ENCODE peak calls at places on chromosome 7, in seven cellular contexts. A is foreskin fibroblast, J is choroid plexus epithelial cell, W is astrocyte, X is brain microvascular endothelial cell, D is psoas muscle, M is body of pancreas. V is an unnamed sample.

GRCh38 chr7:87506243-87507180 is 31.0 kb upstream of the ABCB4 start:
- DNase-seq in X (no peak), W (peak; percentile 22), M (no peak), D (no peak), J (peak; percentile 54), A (peak; percentile 43), V (no peak)

GRCh38 chr7:87797798-87798403 is 78.3 kb downstream of the SLC25A40 start:
- DNase-seq in A (peak; percentile 58), J (peak; percentile 76), M (no peak), D (no peak), X (peak; percentile 40), W (peak; percentile 25), V (no peak)

GRCh38 chr7:47873767-47874166 is 74.5 kb downstream of the PKD1L1 start:
- DNase-seq in X (peak; percentile 78), A (peak; percentile 6), W (peak; percentile 48), D (no peak), J (no peak), M (no peak), V (no peak)

GRCh38 chr7:26265061-26265460 is 26.6 kb upstream of the SNX10 start:
- DNase-seq in A (no peak), X (no peak), W (no peak), M (no peak), J (no peak), D (no peak), V (no peak)

GRCh38 chr7:27156508-27156898 is at the start of gene HOXA7:
- DNase-seq in D (peak; percentile 82), X (no peak), W (no peak), J (no peak), A (peak; percentile 88), M (peak; percentile 11), V (peak; percentile 73)

GRCh38 chr7:124033807-124034753 is 1.2 kb upstream of the TMEM229A start:
- DNase-seq in D (no peak), J (no peak), X (no peak), W (no peak), M (no peak), A (no peak), V (no peak)

GRCh38 chr7:28808786-28809533 is 149.2 kb downstream of the TRIL start:
- DNase-seq in J (peak; percentile 26), D (no peak), M (no peak), A (peak; percentile 64), X (no peak), W (peak; percentile 27), V (peak; percentile 66)

GRCh38 chr7:69912141-69912540 is 313.9 kb downstream of the AUTS2 start:
- DNase-seq in W (no peak), X (no peak), J (no peak), A (no peak), D (no peak), M (no peak), V (no peak)

GRCh38 chr7:2614646-2615330 is 17.0 kb upstream of the TTYH3 start:
- DNase-seq in X (no peak), W (no peak), A (peak; percentile 41), D (no peak), J (no peak), M (no peak), V (no peak)
- H3K4me3 ChIP-seq in X (no peak overlapping the region), W (peak overlapping the region; percentile 1), A (peak overlapping the region; percentile 32), D (peak overlapping the region; percentile 37), J (no peak overlapping the region), M (no peak overlapping the region), V (no peak overlapping the region)

GRCh38 chr7:54355842-54356241 is 186.3 kb upstream of the VSTM2A start:
- DNase-seq in X (no peak), A (no peak), M (no peak), D (no peak), J (no peak), W (no peak), V (no peak)

GRCh38 chr7:54349259-54349658 is 192.9 kb upstream of the VSTM2A start:
- DNase-seq in M (no peak), X (no peak), A (peak; percentile 94), J (peak; percentile 1), W (peak; percentile 1), D (no peak), V (no peak)

GRCh38 chr7:54354436-54354835 is 187.7 kb upstream of the VSTM2A start:
- DNase-seq in M (no peak), X (no peak), W (no peak), D (no peak), J (no peak), A (no peak), V (no peak)
- H3K4me3 ChIP-seq in M (no peak overlapping the region), X (no peak overlapping the region), W (no peak overlapping the region), D (no peak overlapping the region), J (no peak overlapping the region), A (no peak overlapping the region), V (no peak overlapping the region)

GRCh38 chr7:150382123-150382843 is 3.2 kb downstream of the ZNF775 start:
- DNase-seq in D (no peak), W (no peak), A (no peak), J (no peak), M (no peak), X (no peak), V (peak; percentile 47)

GRCh38 chr7:150385240-150385830 is 6.2 kb downstream of the ZNF775 start:
- DNase-seq in J (no peak), M (no peak), W (no peak), A (no peak), D (no peak), X (no peak), V (peak; percentile 13)

GRCh38 chr7:150382844-150383225 is 3.7 kb downstream of the ZNF775 start:
- DNase-seq in J (no peak), W (no peak), A (peak; percentile 36), M (no peak), X (no peak), D (no peak), V (no peak)

GRCh38 chr7:150383710-150384397 is 4.7 kb downstream of the ZNF775 start:
- DNase-seq in A (no peak), X (no peak), W (no peak), J (no peak), M (no peak), D (no peak), V (peak; percentile 58)

DNA sequence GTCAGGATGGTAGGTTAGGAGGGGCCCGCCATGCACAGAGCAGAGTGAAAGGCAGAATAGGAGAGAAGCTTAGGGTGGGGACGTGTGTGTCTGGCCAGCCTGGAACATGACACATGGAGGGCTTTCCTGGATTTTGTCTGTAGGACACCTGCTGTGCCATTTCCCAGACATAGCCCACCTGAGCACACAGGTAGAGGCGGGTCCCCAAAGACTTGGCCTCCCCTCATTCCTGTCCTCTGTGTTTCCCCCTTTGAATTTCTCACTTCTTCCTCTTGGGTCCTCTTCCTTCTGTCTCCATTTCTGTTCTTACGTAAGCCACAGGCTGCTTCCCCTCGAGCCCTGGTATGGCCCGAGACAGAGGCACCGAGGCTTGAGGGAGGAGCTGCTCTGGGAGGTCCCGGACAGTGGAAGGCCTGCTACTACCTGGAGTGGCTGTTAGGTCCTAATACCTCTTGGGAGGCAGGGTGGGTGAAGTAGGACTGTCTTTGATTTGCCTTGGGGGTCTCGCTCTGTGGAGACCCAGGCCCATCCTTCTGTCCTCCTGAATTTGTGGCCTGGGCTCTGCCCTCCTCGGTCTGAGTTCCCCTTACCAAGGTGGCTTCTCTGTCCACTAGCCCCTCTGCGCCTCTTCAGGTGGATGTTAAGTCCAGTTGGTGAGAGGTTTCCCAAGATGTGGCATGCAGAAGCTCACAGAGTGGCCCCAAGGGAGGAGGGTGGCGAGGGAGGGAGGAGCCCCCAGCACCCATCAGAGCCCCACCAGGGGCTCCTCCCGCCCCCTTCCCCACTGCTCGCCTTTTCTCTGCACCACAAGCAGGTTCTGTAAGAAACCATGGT is 5.5 kb downstream of the ZNF775 start:
- DNase-seq in D (no peak), W (no peak), A (no peak), J (no peak), X (no peak), M (no peak), V (peak; percentile 59)
- H3K4me3 ChIP-seq in D (no peak overlapping the region), W (no peak overlapping the region), A (no peak overlapping the region), J (no peak overlapping the region), X (no peak overlapping the region), M (no peak overlapping the region), V (no peak overlapping the region)

GRCh38 chr7:54757711-54758110 is 1.3 kb downstream of the SEC61G start:
- DNase-seq in W (no peak), A (no peak), J (no peak), M (no peak), D (no peak), X (no peak), V (no peak)
- H3K4me3 ChIP-seq in W (peak overlapping the region; percentile 99), A (peak overlapping the region; percentile 88), J (peak overlapping the region; percentile 91), M (peak overlapping the region; percentile 81), D (peak overlapping the region; percentile 99), X (peak overlapping the region; percentile 97), V (peak overlapping the region; percentile 98)

GRCh38 chr7:155358066-155358947 is 60.6 kb downstream of the INSIG1 start:
- DNase-seq in D (no peak), W (no peak), J (no peak), M (no peak), X (no peak), A (peak; percentile 22), V (peak; percentile 60)

GRCh38 chr7:155355745-155356144 is 58.1 kb downstream of the INSIG1 start:
- DNase-seq in D (no peak), A (no peak), W (no peak), X (no peak), J (no peak), M (no peak), V (peak; percentile 34)

GRCh38 chr7:155357573-155358041 is 59.9 kb downstream of the INSIG1 start:
- DNase-seq in W (no peak), A (peak; percentile 72), M (no peak), D (no peak), X (no peak), J (peak; percentile 14), V (peak; percentile 56)

GRCh38 chr7:155355176-155355575 is 57.5 kb downstream of the INSIG1 start:
- DNase-seq in D (no peak), X (no peak), J (no peak), A (no peak), M (peak; percentile 7), W (no peak), V (peak; percentile 38)

DNA sequence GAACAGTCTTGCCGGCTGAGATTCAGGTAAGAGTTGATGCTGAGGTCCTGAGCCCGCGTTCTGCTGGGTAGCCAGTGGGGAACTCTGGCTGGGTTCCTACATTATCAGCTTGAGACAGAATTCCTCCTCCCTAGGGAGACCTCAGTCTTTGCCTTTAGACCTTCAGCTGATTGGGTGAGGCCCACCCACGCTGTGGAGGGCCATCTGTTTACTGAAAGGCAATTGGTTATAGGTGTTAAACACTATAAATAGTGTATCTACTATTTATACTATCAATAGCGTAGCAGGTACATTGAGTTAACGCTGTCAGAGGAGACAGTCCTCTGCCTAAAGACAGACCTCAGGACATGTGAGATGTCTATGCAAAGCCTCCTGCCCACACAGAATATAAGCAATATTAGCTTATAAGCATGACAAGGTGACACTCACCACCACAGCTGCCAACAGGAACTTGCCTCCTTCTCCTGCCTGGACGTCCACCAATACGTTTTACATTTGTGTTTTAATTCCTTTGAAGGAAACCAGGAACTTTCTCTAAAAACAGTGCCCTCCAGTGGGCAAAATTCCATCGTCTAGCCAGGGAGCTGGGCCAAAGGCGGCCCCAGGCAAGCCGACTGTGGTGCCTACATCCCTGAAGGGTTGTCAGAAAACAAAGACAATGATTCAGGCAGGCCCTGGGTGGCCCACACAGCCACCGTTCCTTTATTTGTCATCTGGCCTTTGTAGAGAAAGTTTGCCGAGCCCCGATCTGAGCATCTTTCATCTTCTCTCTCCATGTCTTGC is 58.8 kb downstream of the INSIG1 start:
- DNase-seq in A (peak; percentile 54), W (no peak), X (peak; percentile 18), J (peak; percentile 44), M (peak; percentile 52), D (no peak), V (peak; percentile 10)
- H3K4me3 ChIP-seq in A (no peak overlapping the region), W (no peak overlapping the region), X (no peak overlapping the region), J (no peak overlapping the region), M (no peak overlapping the region), D (no peak overlapping the region), V (no peak overlapping the region)